ENCODE peak calls at places on chromosome 18, in five cellular contexts. E, Q, I, Z and P are unnamed samples.
A peak's percentile ranks its signal among the peaks of the same experiment; 100 is the strongest.

GRCh38 chr18:2028986-2029385 is 542.3 kb downstream of the METTL4 start:
- DNase-seq in E (no peak), Q (no peak), I (no peak), Z (no peak), P (no peak)

GRCh38 chr18:36757081-36757480 is 71.7 kb downstream of the TPGS2 start:
- DNase-seq in E (no peak), Q (peak; percentile 80), I (no peak), Z (no peak), P (peak; percentile 41)

GRCh38 chr18:76709659-76710645 is 112.4 kb upstream of the ZNF236 start:
- DNase-seq in E (peak; percentile 75), Q (peak; percentile 65), I (no peak), Z (peak; percentile 85), P (peak; percentile 78)

GRCh38 chr18:70490008-70490933 is 201.4 kb downstream of the SOCS6 start:
- DNase-seq in E (peak; percentile 54), Q (peak; percentile 57), I (peak; percentile 2), Z (no peak), P (peak; percentile 31)

GRCh38 chr18:62282188-62282629 is 42.9 kb upstream of the TNFRSF11A start:
- DNase-seq in E (no peak), Q (peak; percentile 84), I (peak; percentile 19), Z (no peak), P (no peak)

GRCh38 chr18:34929336-34929780 is 111.9 kb upstream of the MAPRE2 start:
- DNase-seq in E (no peak), Q (peak; percentile 91), I (no peak), Z (no peak), P (no peak)

GRCh38 chr18:43572165-43572564 is 294.9 kb upstream of the SYT4 start:
- DNase-seq in E (no peak), Q (no peak), I (no peak), Z (no peak), P (no peak)

GRCh38 chr18:8967573-8967972 is 134.9 kb upstream of the NDUFV2 start:
- DNase-seq in E (no peak), Q (no peak), I (no peak), Z (no peak), P (no peak)

GRCh38 chr18:35938158-35938557 is 34.3 kb upstream of the RMP24 start:
- DNase-seq in E (no peak), Q (peak; percentile 41), I (no peak), Z (no peak), P (no peak)

GRCh38 chr18:40672590-40672989 is 1282.4 kb upstream of the PIK3C3 start:
- DNase-seq in E (no peak), Q (no peak), I (no peak), Z (no peak), P (no peak)

GRCh38 chr18:43789234-43790000 is 512.1 kb upstream of the SYT4 start:
- DNase-seq in E (no peak), Q (no peak), I (no peak), Z (no peak), P (no peak)

GRCh38 chr18:9700261-9700796 is 7.8 kb upstream of the RAB31 start:
- DNase-seq in E (no peak), Q (peak; percentile 68), I (no peak), Z (no peak), P (no peak)

GRCh38 chr18:54558609-54559585 is 32.1 kb upstream of the DYNAP start:
- DNase-seq in E (peak; percentile 4), Q (peak; percentile 3), I (no peak), Z (no peak), P (peak; percentile 17)

GRCh38 chr18:1052301-1052700 is 147.6 kb downstream of the ADCYAP1 start:
- DNase-seq in E (no peak), Q (no peak), I (no peak), Z (no peak), P (no peak)

GRCh38 chr18:42155024-42155423 is 200.0 kb downstream of the PIK3C3 start:
- DNase-seq in E (no peak), Q (no peak), I (no peak), Z (no peak), P (no peak)

GRCh38 chr18:67266591-67267237 is 249.8 kb downstream of the DSEL start:
- DNase-seq in E (no peak), Q (peak; percentile 59), I (no peak), Z (no peak), P (no peak)

GRCh38 chr18:23095463-23095862 is 39.8 kb upstream of the CABLES1 start:
- DNase-seq in E (no peak), Q (no peak), I (no peak), Z (no peak), P (no peak)
- TF ChIP-seq CTCF in E (no peak), Q (no peak), I (peak; percentile 16), Z (no peak), P (no peak)

DNA sequence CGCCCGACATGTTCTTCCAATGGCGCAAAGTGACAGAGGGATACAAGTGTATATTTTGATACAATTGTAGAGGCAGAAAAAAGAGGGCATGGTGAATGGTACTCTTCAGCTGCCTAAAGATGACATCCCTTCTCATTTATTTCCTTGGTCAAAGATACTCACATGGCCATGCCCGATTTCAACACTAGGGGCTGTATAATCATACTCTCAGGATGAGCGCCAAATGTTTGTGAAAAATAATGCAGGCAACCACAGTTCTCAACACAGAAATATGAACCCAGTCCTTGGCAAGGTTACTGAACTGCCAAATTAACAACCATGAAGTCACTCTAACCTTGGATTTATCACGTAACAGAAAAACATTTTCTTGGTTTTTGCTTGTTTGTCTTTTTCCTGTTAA is 204.4 kb downstream of the CCDC102B start:
- DNase-seq in E (peak; percentile 19), Q (no peak), I (no peak), Z (no peak), P (no peak)
- TF ChIP-seq CTCF in E (peak; percentile 47), Q (no peak), I (no peak), Z (no peak), P (no peak)

GRCh38 chr18:47343291-47343690 is 91.8 kb upstream of the SKOR2 start:
- DNase-seq in E (no peak), Q (no peak), I (no peak), Z (no peak), P (no peak)

GRCh38 chr18:47345996-47346395 is 94.5 kb upstream of the SKOR2 start:
- DNase-seq in E (no peak), Q (no peak), I (no peak), Z (no peak), P (no peak)

GRCh38 chr18:47345291-47345690 is 93.8 kb upstream of the SKOR2 start:
- DNase-seq in E (no peak), Q (no peak), I (no peak), Z (no peak), P (no peak)

GRCh38 chr18:47342566-47342965 is 91.1 kb upstream of the SKOR2 start:
- DNase-seq in E (no peak), Q (no peak), I (no peak), Z (no peak), P (no peak)
- TF ChIP-seq CTCF in E (no peak), Q (no peak), I (no peak), Z (no peak), P (no peak)

GRCh38 chr18:64103979-64104378 is 44.9 kb downstream of the LINC00305 start:
- DNase-seq in E (no peak), Q (no peak), I (no peak), Z (no peak), P (no peak)
- TF ChIP-seq CTCF in E (no peak), Q (no peak), I (no peak), Z (no peak), P (no peak)

DNA sequence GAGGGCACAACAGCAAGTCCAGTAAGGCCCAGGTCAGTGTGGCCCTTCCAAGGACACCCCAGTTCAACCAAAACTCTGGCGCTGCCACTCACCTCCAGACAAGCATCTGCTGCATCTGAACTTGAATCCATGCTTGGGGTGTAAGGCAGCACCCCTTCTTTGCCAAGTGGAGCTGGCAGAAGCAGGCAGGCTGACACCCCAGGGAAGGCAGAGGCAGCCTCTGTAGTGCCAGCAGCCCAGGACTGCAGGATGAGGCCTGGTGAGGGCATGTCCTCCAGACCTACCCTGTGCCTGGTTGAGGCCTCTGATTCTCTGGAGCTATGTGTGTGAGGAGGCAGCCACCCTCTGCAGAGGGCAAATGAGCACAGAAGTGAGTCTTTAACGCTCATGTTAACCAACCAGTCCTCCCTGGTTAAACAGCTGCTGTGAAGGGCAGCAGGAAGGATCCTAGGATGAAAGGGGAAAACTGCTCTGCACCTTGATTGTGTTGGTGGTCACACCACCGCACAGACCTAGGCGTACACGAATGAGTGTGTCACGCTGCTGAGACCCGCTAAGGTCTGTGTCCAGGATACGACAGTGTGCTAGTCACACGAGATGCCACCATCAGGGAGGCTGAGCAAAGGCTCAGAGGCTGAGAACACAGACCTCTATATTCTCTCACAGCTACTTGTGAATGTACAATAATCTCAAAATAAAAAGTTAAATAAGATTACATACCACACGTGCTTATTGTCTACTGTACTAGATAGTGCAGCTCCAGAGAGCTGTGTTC is 2.2 kb downstream of the PARD6G start:
- DNase-seq in E (no peak), Q (no peak), I (no peak), Z (no peak), P (no peak)
- TF ChIP-seq CTCF in E (no peak), Q (no peak), I (no peak), Z (no peak), P (no peak)

GRCh38 chr18:12278765-12279682 is 24.9 kb downstream of the CIDEA start:
- DNase-seq in E (no peak), Q (peak; percentile 98), I (no peak), Z (peak; percentile 95), P (no peak)
- TF ChIP-seq CTCF in E (no peak), Q (peak; percentile 2), I (no peak), Z (peak; percentile 63), P (no peak)

GRCh38 chr18:58046087-58046793 is 2.2 kb downstream of the NEDD4L start:
- DNase-seq in E (no peak), Q (no peak), I (no peak), Z (no peak), P (no peak)
- TF ChIP-seq CTCF in E (no peak), Q (no peak), I (no peak), Z (no peak), P (no peak)

GRCh38 chr18:25674183-25674582 is 322.2 kb upstream of the ZNF521 start:
- DNase-seq in E (no peak), Q (no peak), I (no peak), Z (no peak), P (no peak)

GRCh38 chr18:25672490-25672889 is 320.5 kb upstream of the ZNF521 start:
- DNase-seq in E (no peak), Q (no peak), I (no peak), Z (no peak), P (no peak)

GRCh38 chr18:25675123-25675850 is 323.3 kb upstream of the ZNF521 start:
- DNase-seq in E (no peak), Q (no peak), I (no peak), Z (no peak), P (no peak)

DNA sequence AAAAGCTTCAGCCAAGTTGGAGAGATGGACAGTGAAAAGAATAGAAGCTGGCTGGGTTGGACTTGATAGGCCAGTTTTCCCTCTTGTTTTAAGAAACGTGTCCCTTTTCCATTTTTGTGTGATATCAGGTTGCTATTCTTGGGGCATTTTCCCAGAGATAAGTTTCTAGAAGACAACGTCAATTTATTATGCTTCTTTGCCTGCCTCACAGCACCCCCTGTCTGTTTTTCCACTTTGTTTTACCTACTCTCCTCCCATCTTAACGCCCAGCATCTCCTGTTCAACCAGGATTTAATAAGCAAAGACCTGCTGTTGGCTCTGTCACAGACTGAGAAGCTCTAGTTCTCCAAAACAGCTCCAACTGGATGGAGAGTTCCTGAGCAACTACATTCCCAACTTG is 317.8 kb upstream of the ZNF521 start:
- DNase-seq in E (no peak), Q (no peak), I (no peak), Z (no peak), P (no peak)
- TF ChIP-seq CTCF in E (no peak), Q (peak; percentile 22), I (no peak), Z (no peak), P (no peak)